ENCODE peak calls at places on chromosomes 2 and 18, in seven cellular contexts. U, K, B, N, E, R and V are unnamed samples.

GRCh38 chr2:112335600-112335999 is 60.2 kb downstream of the ZC3H6 start:
- DNase-seq in U (no peak), K (no peak), B (no peak), N (no peak), E (no peak), R (no peak), V (no peak)

GRCh38 chr2:237858294-237859081 is 935 bp upstream of the RAMP1 start:
- DNase-seq in U (peak), K (no peak), B (peak), N (peak), E (peak), R (peak), V (peak)

GRCh38 chr2:218733615-218734021 is 23.0 kb downstream of the TTLL4 start:
- DNase-seq in U (no peak), K (no peak), B (no peak), N (no peak), E (peak), R (peak), V (no peak)

GRCh38 chr2:46460991-46461715 is 18.2 kb upstream of the TMEM247 start:
- DNase-seq in U (peak), K (peak), B (peak), N (peak), E (peak), R (peak), V (peak)

GRCh38 chr18:58042826-58043362 is 1.1 kb upstream of the NEDD4L start:
- DNase-seq in U (no peak), K (no peak), B (no peak), N (no peak), E (no peak), R (no peak), V (no peak)

GRCh38 chr2:118123561-118124232 is 35.4 kb downstream of the INSIG2 start:
- DNase-seq in U (no peak), K (peak), B (no peak), N (no peak), E (peak), R (no peak), V (peak)

GRCh38 chr2:46645681-46646162 is 166.4 kb downstream of the TMEM247 start:
- DNase-seq in U (no peak), K (no peak), B (no peak), N (no peak), E (no peak), R (no peak), V (no peak)

GRCh38 chr2:122634261-122634660 is 878.8 kb downstream of the TSN start:
- DNase-seq in U (no peak), K (no peak), B (no peak), N (no peak), E (no peak), R (no peak), V (no peak)

GRCh38 chr2:144358979-144359541 is 160.9 kb downstream of the ZEB2 start:
- DNase-seq in U (no peak), K (no peak), B (no peak), N (no peak), E (no peak), R (peak), V (no peak)

GRCh38 chr2:130901061-130901460 is 64.3 kb downstream of the ARHGEF4 start:
- DNase-seq in U (no peak), K (no peak), B (no peak), N (no peak), E (no peak), R (no peak), V (no peak)

GRCh38 chr18:13178976-13179375 is 39.6 kb upstream of the LDLRAD4 start:
- DNase-seq in U (no peak), K (no peak), B (no peak), N (no peak), E (no peak), R (no peak), V (no peak)

GRCh38 chr2:39435974-39436591 is 1.0 kb downstream of the MAP4K3 start:
- DNase-seq in U (peak), K (no peak), B (no peak), N (peak), E (peak), R (no peak), V (peak)

GRCh38 chr2:108061485-108062042 is 75.2 kb downstream of the SLC5A7 start:
- DNase-seq in U (no peak), K (no peak), B (no peak), N (peak), E (no peak), R (no peak), V (no peak)

GRCh38 chr18:58310517-58310916 is 266.5 kb downstream of the NEDD4L start:
- DNase-seq in U (no peak), K (no peak), B (no peak), N (no peak), E (no peak), R (no peak), V (peak)

GRCh38 chr2:238521870-238522269 is 95.1 kb downstream of the ASB1 start:
- DNase-seq in U (no peak), K (no peak), B (no peak), N (no peak), E (no peak), R (no peak), V (no peak)

GRCh38 chr2:130920417-130921030 is 83.8 kb downstream of the ARHGEF4 start:
- DNase-seq in U (peak), K (peak), B (peak), N (peak), E (peak), R (peak), V (peak)

GRCh38 chr18:39799010-39799409 is 2156.0 kb upstream of the PIK3C3 start:
- DNase-seq in U (no peak), K (no peak), B (no peak), N (no peak), E (no peak), R (no peak), V (peak)

GRCh38 chr2:42048318-42049251 is 764 bp downstream of the PKDCC start:
- DNase-seq in U (peak), K (no peak), B (no peak), N (peak), E (no peak), R (no peak), V (no peak)

GRCh38 chr18:74489631-74490030 is 6.5 kb upstream of the CNDP2 start:
- DNase-seq in U (no peak), K (no peak), B (no peak), N (no peak), E (no peak), R (no peak), V (no peak)

GRCh38 chr2:129754831-129755230 is 224.6 kb upstream of the RAB6C start:
- DNase-seq in U (no peak), K (no peak), B (no peak), N (no peak), E (no peak), R (no peak), V (no peak)

GRCh38 chr2:134189009-134189717 is 64.7 kb upstream of the MGAT5 start:
- DNase-seq in U (no peak), K (peak), B (no peak), N (no peak), E (no peak), R (no peak), V (no peak)

GRCh38 chr2:113888641-113889470 is 1.0 kb upstream of the ACTR3 start:
- DNase-seq in U (no peak), K (no peak), B (no peak), N (no peak), E (no peak), R (no peak), V (no peak)

GRCh38 chr2:38704664-38705063 is 38.8 kb downstream of the GALM start:
- DNase-seq in U (no peak), K (no peak), B (no peak), N (no peak), E (no peak), R (no peak), V (no peak)

GRCh38 chr2:201369762-201370161 is 12.6 kb upstream of the FLACC1 start:
- DNase-seq in U (no peak), K (no peak), B (no peak), N (no peak), E (peak), R (no peak), V (no peak)

GRCh38 chr2:79000008-79000576 is 25.4 kb upstream of the REG3G start:
- DNase-seq in U (no peak), K (no peak), B (no peak), N (no peak), E (no peak), R (no peak), V (no peak)

GRCh38 chr2:112147382-112147781 is 9.2 kb downstream of the FBLN7 start:
- DNase-seq in U (no peak), K (no peak), B (no peak), N (no peak), E (no peak), R (no peak), V (no peak)

GRCh38 chr2:223100061-223100511 is 48.1 kb downstream of the KCNE4 start:
- DNase-seq in U (no peak), K (no peak), B (no peak), N (no peak), E (no peak), R (no peak), V (no peak)

GRCh38 chr2:27627963-27628766 is 647 bp downstream of the CCDC121 start:
- DNase-seq in U (no peak), K (peak), B (no peak), N (no peak), E (peak), R (no peak), V (peak)

GRCh38 chr2:70965506-70965905 is 12.9 kb upstream of the ANKRD53 start:
- DNase-seq in U (no peak), K (no peak), B (no peak), N (no peak), E (no peak), R (no peak), V (no peak)

GRCh38 chr2:239943991-239944441 is 81.1 kb downstream of the NDUFA10 start:
- DNase-seq in U (no peak), K (no peak), B (no peak), N (no peak), E (no peak), R (no peak), V (no peak)

GRCh38 chr2:203918264-203918663 is 18.3 kb upstream of the ICOS start:
- DNase-seq in U (no peak), K (no peak), B (no peak), N (no peak), E (no peak), R (no peak), V (no peak)

GRCh38 chr18:73563345-73563744 is 584.3 kb downstream of the FBXO15 start:
- DNase-seq in U (no peak), K (no peak), B (no peak), N (no peak), E (no peak), R (no peak), V (no peak)

DNA sequence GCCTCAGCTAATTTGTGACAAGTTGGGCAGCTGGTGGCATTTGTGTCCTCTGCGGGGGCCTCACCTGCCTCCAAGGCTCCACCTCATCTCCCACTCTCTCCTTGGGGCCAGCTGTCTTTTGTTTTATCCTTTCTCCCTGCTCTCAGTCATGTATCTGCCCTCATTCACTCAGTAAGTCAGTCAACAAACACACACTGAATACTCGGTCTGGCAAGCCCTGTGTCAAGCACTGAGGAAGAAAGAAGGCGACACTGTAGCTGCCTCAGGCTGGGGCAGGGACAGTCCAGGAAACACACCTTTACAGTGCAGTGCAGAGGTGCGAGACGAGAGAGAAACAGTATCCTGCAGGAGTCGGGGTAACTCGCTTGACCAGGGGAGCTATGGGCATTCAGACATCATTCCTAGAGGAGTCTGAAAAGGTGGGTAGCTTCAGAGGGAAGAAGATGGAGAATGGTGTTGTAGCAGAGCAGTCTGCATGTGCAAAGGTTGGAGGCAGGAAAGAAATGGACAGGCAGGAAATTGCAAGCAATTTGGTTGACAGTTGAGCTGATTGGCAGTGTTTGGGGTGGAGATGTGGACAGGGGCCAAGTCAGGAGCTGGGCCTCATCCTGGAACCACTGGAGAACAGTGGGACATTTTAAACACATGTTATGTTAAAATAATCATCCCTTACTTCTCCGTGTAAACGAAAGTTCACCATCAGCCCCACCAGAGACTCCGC is 34.9 kb downstream of the SCTR start:
- DNase-seq in U (no peak), K (no peak), B (no peak), N (no peak), E (no peak), R (no peak), V (no peak)
- TF ChIP-seq JUND in U (no peak), K (no peak), B (no peak), N (no peak), E (no peak), R (no peak), V (no peak)

GRCh38 chr2:65364986-65365733 is 67.2 kb downstream of the SPRED2 start:
- DNase-seq in U (no peak), K (no peak), B (no peak), N (no peak), E (no peak), R (no peak), V (no peak)
- TF ChIP-seq JUND in U (no peak), K (no peak), B (no peak), N (no peak), E (no peak), R (no peak), V (no peak)

DNA sequence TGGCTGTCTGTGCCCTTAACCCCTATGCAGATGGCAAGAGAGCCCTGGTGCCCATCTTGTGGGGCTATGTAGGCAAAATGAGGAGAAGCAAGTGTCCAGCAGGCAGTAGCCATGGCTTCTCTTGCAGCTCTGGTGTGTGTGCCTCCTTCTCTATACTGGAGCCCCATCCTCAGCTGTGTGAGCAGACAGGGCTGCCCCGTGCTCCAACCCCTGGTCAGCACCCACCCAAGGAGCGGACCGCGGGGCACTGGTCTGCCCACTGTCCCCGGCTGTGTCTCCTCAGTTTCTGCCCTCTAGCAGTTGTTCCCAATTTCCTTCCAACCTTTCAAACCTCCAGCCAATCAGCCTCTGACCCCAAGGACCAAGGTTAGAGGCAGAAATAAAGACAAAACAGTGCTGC is 134.9 kb upstream of the GLI2 start:
- DNase-seq in U (no peak), K (no peak), B (no peak), N (no peak), E (no peak), R (no peak), V (no peak)
- TF ChIP-seq JUND in U (no peak), K (no peak), B (no peak), N (no peak), E (no peak), R (no peak), V (no peak)

GRCh38 chr2:110097506-110098220 is 18.0 kb downstream of the MALL start:
- DNase-seq in U (no peak), K (no peak), B (no peak), N (no peak), E (no peak), R (no peak), V (no peak)

GRCh38 chr2:110099471-110100225 is 16.0 kb downstream of the MALL start:
- DNase-seq in U (no peak), K (no peak), B (no peak), N (no peak), E (no peak), R (no peak), V (no peak)

GRCh38 chr2:110095994-110096633 is 19.5 kb downstream of the MALL start:
- DNase-seq in U (no peak), K (no peak), B (no peak), N (no peak), E (no peak), R (no peak), V (no peak)

GRCh38 chr2:110101280-110101844 is 14.3 kb downstream of the MALL start:
- DNase-seq in U (no peak), K (peak), B (peak), N (peak), E (peak), R (no peak), V (no peak)

GRCh38 chr2:110099036-110099420 is 16.6 kb downstream of the MALL start:
- DNase-seq in U (no peak), K (no peak), B (no peak), N (no peak), E (no peak), R (no peak), V (no peak)
- TF ChIP-seq JUND in U (no peak), K (no peak), B (no peak), N (no peak), E (no peak), R (no peak), V (no peak)

GRCh38 chr2:235605999-235606715 is 112.3 kb downstream of the AGAP1 start:
- DNase-seq in U (no peak), K (no peak), B (no peak), N (peak), E (no peak), R (no peak), V (no peak)
- TF ChIP-seq JUND in U (no peak), K (no peak), B (no peak), N (no peak), E (no peak), R (no peak), V (no peak)

DNA sequence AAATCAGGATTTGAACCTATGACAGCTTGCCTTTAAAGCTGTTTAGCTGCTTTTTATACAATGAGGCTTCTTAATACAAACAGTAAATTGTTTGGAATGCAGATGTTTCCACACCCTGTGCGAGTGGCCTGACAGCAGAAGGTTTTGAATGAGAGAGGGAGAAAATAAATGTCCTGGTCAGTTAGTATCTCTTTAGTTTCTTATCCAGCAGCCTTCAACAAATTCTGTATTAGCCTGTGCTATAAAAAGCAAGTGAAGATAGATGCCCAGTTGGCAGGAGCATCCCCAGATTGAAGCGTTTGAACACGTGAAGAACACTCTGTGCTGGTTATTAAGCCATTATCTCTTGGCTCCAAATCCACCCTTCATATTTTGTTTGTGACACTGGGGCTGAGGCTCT is 70.6 kb downstream of the CERS6 start:
- DNase-seq in U (no peak), K (no peak), B (no peak), N (no peak), E (no peak), R (no peak), V (no peak)
- TF ChIP-seq JUND in U (no peak), K (no peak), B (no peak), N (no peak), E (no peak), R (no peak), V (no peak)

GRCh38 chr2:224523626-224524577 is 61.3 kb downstream of the CUL3 start:
- DNase-seq in U (no peak), K (no peak), B (no peak), N (no peak), E (no peak), R (no peak), V (no peak)
- TF ChIP-seq JUND in U (no peak), K (no peak), B (no peak), N (no peak), E (no peak), R (no peak), V (no peak)